ENCODE peak calls at places on chromosomes 6 and 20, in five cellular contexts. N is AG04450, L is B cell, J is lung, M is kidney epithelial cell. I is an unnamed sample.

GRCh38 chr20:58953050-58953449 is 28.0 kb upstream of the NELFCD start:
- DNase-seq in N (no peak), L (no peak), M (no peak), J (no peak), I (no peak)

GRCh38 chr20:16241911-16242310 is 331.3 kb downstream of the KIF16B start:
- DNase-seq in N (no peak), J (no peak), L (no peak), M (no peak), I (peak; percentile 27)

GRCh38 chr6:106773482-106773881 is 144.1 kb downstream of the QRSL1 start:
- DNase-seq in L (no peak), N (no peak), M (no peak), J (no peak), I (no peak)

GRCh38 chr6:6592836-6593235 is 4.3 kb downstream of the LY86 start:
- DNase-seq in M (no peak), L (no peak), N (no peak), J (peak; percentile 19), I (peak; percentile 21)

GRCh38 chr6:158047120-158047518 is 65.5 kb downstream of the SYNJ2 start:
- DNase-seq in M (no peak), L (no peak), N (no peak), J (no peak), I (no peak)

GRCh38 chr6:76702187-76702586 is 629.7 kb upstream of the IMPG1 start:
- DNase-seq in N (no peak), J (no peak), L (no peak), M (no peak), I (no peak)

GRCh38 chr6:3534599-3534998 is 77.7 kb upstream of the SLC22A23 start:
- DNase-seq in N (no peak), L (no peak), J (peak; percentile 11), M (no peak), I (no peak)

GRCh38 chr20:15653396-15654207 is 919.6 kb downstream of the KIF16B start:
- DNase-seq in J (no peak), L (no peak), M (no peak), N (no peak), I (no peak)

GRCh38 chr6:155377061-155377460 is 62.8 kb upstream of the TFB1M start:
- DNase-seq in N (peak; percentile 77), L (no peak), M (peak; percentile 53), J (no peak), I (no peak)

GRCh38 chr6:11288065-11288464 is 55.6 kb upstream of the NEDD9 start:
- DNase-seq in J (peak; percentile 86), M (no peak), N (no peak), L (no peak), I (no peak)

GRCh38 chr6:31794866-31795615 is 511 bp downstream of the VARS1 start:
- DNase-seq in M (no peak), N (no peak), J (no peak), L (peak; percentile 21), I (no peak)

GRCh38 chr6:143970827-143971226 is 37.2 kb downstream of the PLAGL1 start:
- DNase-seq in N (no peak), L (no peak), M (no peak), J (no peak), I (no peak)

GRCh38 chr6:69729870-69730449 is 66.8 kb downstream of the LMBRD1 start:
- DNase-seq in L (no peak), M (no peak), J (no peak), N (no peak), I (no peak)

GRCh38 chr6:30613251-30614043 is 3.6 kb downstream of the PPP1R10 start:
- DNase-seq in N (no peak), L (no peak), M (no peak), J (no peak), I (no peak)

GRCh38 chr6:156686429-156686939 is 90.7 kb upstream of the ARID1B start:
- DNase-seq in L (peak; percentile 67), N (no peak), J (no peak), M (no peak), I (no peak)

GRCh38 chr20:34495928-34496327 is 20.3 kb upstream of the DYNLRB1 start:
- DNase-seq in J (no peak), N (no peak), L (no peak), M (no peak), I (no peak)

GRCh38 chr6:13339863-13340635 is 11.7 kb upstream of the TBC1D7 start:
- DNase-seq in J (no peak), N (no peak), L (peak; percentile 25), M (no peak), I (no peak)

GRCh38 chr6:13334953-13335352 is 6.6 kb upstream of the TBC1D7 start:
- DNase-seq in J (no peak), L (no peak), M (no peak), N (no peak), I (no peak)

GRCh38 chr6:13332349-13332706 is 4.0 kb upstream of the TBC1D7 start:
- DNase-seq in L (no peak), M (no peak), J (no peak), N (no peak), I (no peak)

GRCh38 chr6:13338038-13338437 is 9.7 kb upstream of the TBC1D7 start:
- DNase-seq in J (no peak), M (no peak), L (no peak), N (no peak), I (no peak)

DNA sequence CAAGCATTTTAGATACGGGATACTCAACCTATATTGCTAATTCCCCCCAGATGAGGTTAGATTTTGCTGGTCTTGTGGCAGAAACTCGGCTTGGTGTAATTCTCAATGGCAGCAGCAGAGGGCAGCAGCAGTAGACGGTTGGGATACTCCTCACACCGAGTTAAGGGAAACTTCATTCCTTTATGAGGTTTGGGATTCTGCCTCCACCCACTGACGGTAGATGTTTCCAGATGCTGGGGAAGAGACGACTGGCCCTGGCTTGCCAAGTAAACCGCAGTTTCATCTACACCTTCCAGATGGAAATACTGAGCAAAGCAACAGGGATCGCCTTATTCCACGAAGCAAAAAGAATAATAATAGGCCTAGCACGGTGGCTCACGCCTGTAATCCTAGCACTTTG is 8.2 kb upstream of the TBC1D7 start:
- DNase-seq in L (peak; percentile 51), M (no peak), N (peak; percentile 87), J (peak; percentile 79), I (peak; percentile 92)
- TF ChIP-seq CTCF in L (peak; percentile 90), M (peak; percentile 89), N (peak; percentile 91), J (peak; percentile 97), I (peak; percentile 91)

GRCh38 chr6:159490298-159490937 is 202.6 kb downstream of the SOD2 start:
- DNase-seq in N (no peak), J (no peak), L (no peak), M (no peak), I (no peak)

GRCh38 chr6:159493888-159494632 is 199.0 kb downstream of the SOD2 start:
- DNase-seq in M (no peak), N (no peak), L (no peak), J (no peak), I (no peak)

GRCh38 chr6:159499034-159499433 is 194.0 kb downstream of the SOD2 start:
- DNase-seq in L (no peak), N (no peak), M (no peak), J (no peak), I (no peak)

GRCh38 chr6:159494633-159495023 is 198.4 kb downstream of the SOD2 start:
- DNase-seq in L (no peak), M (no peak), J (no peak), N (no peak), I (no peak)
- TF ChIP-seq CTCF in L (no peak), M (no peak), J (no peak), N (no peak), I (no peak)

DNA sequence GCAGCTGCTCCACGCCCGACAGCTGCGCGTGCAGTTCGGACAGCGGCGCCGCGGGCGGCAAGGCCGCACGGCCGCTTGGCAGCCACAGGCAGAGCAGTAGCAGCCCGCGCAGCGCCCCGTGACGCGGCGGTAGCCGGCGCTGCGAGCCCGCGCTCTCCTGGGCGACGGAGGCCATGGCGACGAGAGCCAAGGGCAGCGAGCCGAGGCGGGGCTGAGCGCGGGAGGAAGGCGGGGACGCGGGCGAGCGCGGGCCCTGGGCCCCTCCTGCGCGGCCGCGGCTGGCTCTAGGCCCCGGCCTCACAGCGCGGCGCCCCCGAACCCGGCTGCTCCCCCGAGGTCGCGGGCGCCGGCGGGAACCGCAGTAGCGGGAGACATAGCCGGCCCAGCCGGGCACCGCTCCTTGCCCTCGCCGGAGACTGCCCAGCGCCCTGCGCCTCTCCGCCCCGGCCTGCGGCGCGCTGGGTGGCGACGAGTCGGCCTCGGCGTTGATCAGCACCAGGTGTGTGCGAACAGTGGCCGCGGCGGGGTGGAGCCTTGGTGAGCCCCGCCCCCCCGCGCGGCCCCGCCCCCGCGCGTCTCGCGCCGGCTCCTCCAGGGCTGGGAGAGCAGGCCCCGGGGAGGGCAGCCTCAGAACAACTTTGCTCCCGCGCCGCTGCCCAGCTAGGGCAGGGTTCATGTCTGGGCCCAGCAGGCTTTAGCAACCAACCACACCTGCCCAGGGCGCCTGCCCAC is at the start of gene LRP11:
- DNase-seq in L (peak; percentile 97), J (peak; percentile 81), M (no peak), N (no peak), I (peak; percentile 96)
- TF ChIP-seq CTCF in L (no peak), J (no peak), M (no peak), N (no peak), I (no peak)

DNA sequence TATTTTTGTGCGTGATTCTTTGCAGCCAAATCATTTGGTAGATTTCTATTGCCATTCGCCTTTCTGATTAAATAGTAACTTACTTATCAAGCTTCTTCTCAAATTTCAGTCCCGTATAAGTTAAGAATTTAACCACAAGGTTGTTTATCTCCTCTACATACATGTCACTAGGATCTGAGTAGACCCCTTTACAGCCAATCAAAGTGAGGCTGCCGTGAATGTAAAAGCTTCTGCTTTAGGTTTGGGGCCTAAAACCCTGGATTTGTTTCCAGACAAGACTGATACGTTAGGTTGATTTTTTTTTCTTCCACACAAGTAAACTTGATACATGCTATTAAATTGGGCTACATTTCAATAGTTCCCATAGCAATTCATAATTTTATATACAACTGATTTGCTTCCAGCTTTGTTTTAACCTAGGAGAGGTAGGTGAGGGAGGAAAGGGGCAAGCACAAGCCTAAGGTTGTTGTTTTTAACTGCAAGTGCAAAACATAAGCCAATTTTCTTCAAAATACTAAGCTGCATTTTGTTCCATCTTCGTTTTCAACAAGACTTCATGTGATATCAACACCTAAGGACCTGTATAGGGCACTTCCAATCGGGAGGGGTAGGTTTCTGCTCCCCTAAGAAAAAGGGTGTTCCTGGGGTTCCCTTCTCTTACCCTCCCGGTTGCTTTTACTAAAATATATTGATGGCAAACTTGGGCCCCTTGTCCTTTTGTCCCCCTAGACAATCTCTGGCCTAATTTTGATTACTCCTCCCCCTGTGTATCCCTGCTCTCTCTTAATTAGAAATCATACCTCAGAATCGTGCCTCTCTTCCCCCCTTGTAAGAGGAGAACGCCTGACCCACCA is 1.7 kb downstream of the RANBP9 start:
- DNase-seq in J (no peak), M (no peak), N (no peak), L (no peak), I (no peak)
- TF ChIP-seq CTCF in J (no peak), M (no peak), N (no peak), L (no peak), I (no peak)

GRCh38 chr20:29079769-29080690 is 2177.4 kb upstream of the DEFB115 start:
- DNase-seq in M (no peak), N (no peak), L (no peak), J (no peak), I (no peak)
- TF ChIP-seq CTCF in M (no peak), N (no peak), L (no peak), J (no peak), I (no peak)

GRCh38 chr20:18431206-18431605 is 35.6 kb downstream of the DZANK1 start:
- DNase-seq in M (no peak), N (no peak), L (no peak), J (no peak), I (no peak)
- TF ChIP-seq CTCF in M (no peak), N (no peak), L (no peak), J (no peak), I (no peak)